ENCODE peak calls at places on chromosome 4, in four cellular contexts. One of them, this sample, is unnamed.

GRCh38 chr4:106358899-106359298 is 9.7 kb downstream of the GIMD1 start:
- DNase-seq in RCC 7860: no peak
- DNase-seq in WTC11: no peak
- DNase-seq in endodermal cell: no peak
- DNase-seq in this sample: no peak

GRCh38 chr4:102076622-102077021 is 268.7 kb downstream of the SLC39A8 start:
- DNase-seq in RCC 7860: no peak
- DNase-seq in WTC11: no peak
- DNase-seq in endodermal cell: no peak
- DNase-seq in this sample: no peak

GRCh38 chr4:77880784-77881183 is 18.2 kb downstream of the MRPL1 start:
- DNase-seq in RCC 7860: no peak
- DNase-seq in WTC11: no peak
- DNase-seq in endodermal cell: no peak
- DNase-seq in this sample: no peak

GRCh38 chr4:21452931-21453330 is 495.6 kb downstream of the KCNIP4 start:
- DNase-seq in RCC 7860: peak
- DNase-seq in WTC11: no peak
- DNase-seq in endodermal cell: no peak
- DNase-seq in this sample: no peak

GRCh38 chr4:113673450-113673849 is 88.1 kb downstream of the CAMK2D start:
- DNase-seq in RCC 7860: peak
- DNase-seq in WTC11: no peak
- DNase-seq in endodermal cell: peak
- DNase-seq in this sample: no peak

GRCh38 chr4:87030606-87031441 is 96.0 kb downstream of the AFF1 start:
- DNase-seq in RCC 7860: no peak
- DNase-seq in WTC11: no peak
- DNase-seq in endodermal cell: peak
- DNase-seq in this sample: no peak

GRCh38 chr4:43435303-43435702 is 542.8 kb downstream of the GRXCR1 start:
- DNase-seq in RCC 7860: no peak
- DNase-seq in WTC11: no peak
- DNase-seq in endodermal cell: no peak
- DNase-seq in this sample: no peak

GRCh38 chr4:3484057-3484973 is 21.2 kb downstream of the DOK7 start:
- DNase-seq in RCC 7860: peak
- DNase-seq in WTC11: no peak
- DNase-seq in endodermal cell: no peak
- DNase-seq in this sample: no peak

This sample was measured in NCI-H1092.